ENCODE peak calls at places on chromosomes 7 and 10, in five cellular contexts. D is fibroblast of lung, U is left ventricle myocardium inferior, Z is heart right ventricle, S is breast epithelium. Y is an unnamed sample. For H3K36me3, the result is how much of the 10 kb centered on the place peaks cover.

GRCh38 chr7:135091717-135092116 is 56.2 kb upstream of the TMEM140 start:
- DNase-seq in Z (no peak), S (no peak), U (no peak), D (no peak), Y (no peak)

GRCh38 chr7:43785425-43785824 is 26.9 kb downstream of the BLVRA start:
- DNase-seq in U (no peak), Z (no peak), D (peak), S (no peak), Y (no peak)

GRCh38 chr7:28629216-28629848 is 217.0 kb downstream of the CREB5 start:
- DNase-seq in Z (peak), U (peak), S (no peak), D (peak), Y (no peak)

GRCh38 chr7:23106801-23107713 is 1.5 kb downstream of the KLHL7 start:
- DNase-seq in S (no peak), U (no peak), Z (no peak), D (no peak), Y (no peak)

GRCh38 chr7:30225863-30226361 is 58.5 kb upstream of the ZNRF2 start:
- DNase-seq in D (peak), U (peak), S (peak), Z (peak), Y (peak)

GRCh38 chr10:110514848-110515247 is 17.1 kb downstream of the DUSP5 start:
- DNase-seq in U (no peak), Z (no peak), S (no peak), D (no peak), Y (no peak)

GRCh38 chr7:155296788-155297516 is 726 bp upstream of the INSIG1 start:
- DNase-seq in D (peak), S (peak), Z (peak), U (peak), Y (peak)

GRCh38 chr7:80722596-80723141 is 84.2 kb downstream of the CD36 start:
- DNase-seq in S (peak), U (peak), Z (peak), D (peak), Y (peak)

GRCh38 chr7:115145512-115145911 is 223.6 kb downstream of the MDFIC start:
- DNase-seq in S (no peak), U (no peak), D (peak), Z (no peak), Y (no peak)

GRCh38 chr7:48074231-48074654 is 14.8 kb upstream of the UPP1 start:
- DNase-seq in Z (no peak), U (no peak), D (no peak), S (no peak), Y (no peak)

GRCh38 chr7:24827589-24827988 is 70.3 kb upstream of the GSDME start:
- DNase-seq in S (no peak), U (no peak), D (no peak), Z (no peak), Y (no peak)

GRCh38 chr7:158638001-158638400 is 50.4 kb upstream of the PTPRN2 start:
- DNase-seq in Z (no peak), D (no peak), S (no peak), U (no peak), Y (no peak)
- H3K36me3 ChIP-seq in Z (under half), D (under half), S (under half), U (under half), Y (under half)

GRCh38 chr10:73788864-73789658 is 3.7 kb downstream of the ZSWIM8 start:
- DNase-seq in S (no peak), D (no peak), Z (no peak), U (no peak), Y (no peak)
- H3K36me3 ChIP-seq in S (under half), D (under half), Z (half or more), U (half or more), Y (under half)

GRCh38 chr10:85147346-85148250 is 819.2 kb downstream of the CCSER2 start:
- DNase-seq in U (no peak), S (no peak), Z (no peak), D (no peak), Y (no peak)
- H3K36me3 ChIP-seq in U (under half), S (under half), Z (under half), D (under half), Y (under half)

DNA sequence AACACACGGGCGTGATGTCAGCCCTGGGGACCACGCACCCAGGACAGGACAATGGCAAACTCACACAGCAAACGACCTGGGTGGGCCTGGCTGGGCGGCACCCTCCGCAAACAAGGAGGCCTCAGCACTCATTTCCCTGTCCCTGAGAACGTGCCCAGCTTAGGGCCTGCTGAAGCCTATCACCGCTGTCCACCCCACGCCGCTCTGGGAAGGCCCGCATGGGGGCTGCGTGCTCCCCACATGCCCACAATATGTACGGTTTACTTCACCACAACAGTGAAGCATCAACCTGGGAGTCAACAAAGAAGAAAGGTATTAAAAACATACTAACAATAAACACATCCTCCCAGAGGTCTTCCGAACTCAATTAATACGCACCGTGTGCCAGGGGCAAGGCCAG is 12.2 kb downstream of the MAD1L1 start:
- DNase-seq in D (no peak), Z (no peak), U (no peak), S (no peak), Y (no peak)
- H3K36me3 ChIP-seq in D (under half), Z (under half), U (half or more), S (under half), Y (under half)

DNA sequence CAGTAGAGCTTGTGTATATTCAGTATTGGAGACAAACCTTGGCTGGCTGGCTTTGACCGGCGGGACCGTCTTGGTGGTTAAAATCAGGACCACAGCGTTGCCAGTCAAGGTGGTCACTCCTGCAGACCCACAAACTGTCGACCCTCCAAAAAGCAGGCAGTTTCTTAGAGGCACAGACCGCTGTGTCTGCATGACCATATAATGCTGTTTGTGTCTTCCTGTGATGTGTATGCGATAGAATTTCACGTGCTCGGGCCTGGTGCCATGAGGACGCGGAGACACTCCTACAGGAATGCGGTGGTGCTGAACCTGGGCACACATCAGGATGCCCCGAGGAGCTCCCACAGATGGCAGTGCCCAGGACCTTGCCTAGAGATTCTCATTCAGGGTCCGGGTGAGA is 34.8 kb downstream of the BNIP3 start:
- DNase-seq in D (no peak), U (no peak), S (peak), Z (no peak), Y (peak)
- H3K36me3 ChIP-seq in D (under half), U (half or more), S (under half), Z (half or more), Y (under half)

DNA sequence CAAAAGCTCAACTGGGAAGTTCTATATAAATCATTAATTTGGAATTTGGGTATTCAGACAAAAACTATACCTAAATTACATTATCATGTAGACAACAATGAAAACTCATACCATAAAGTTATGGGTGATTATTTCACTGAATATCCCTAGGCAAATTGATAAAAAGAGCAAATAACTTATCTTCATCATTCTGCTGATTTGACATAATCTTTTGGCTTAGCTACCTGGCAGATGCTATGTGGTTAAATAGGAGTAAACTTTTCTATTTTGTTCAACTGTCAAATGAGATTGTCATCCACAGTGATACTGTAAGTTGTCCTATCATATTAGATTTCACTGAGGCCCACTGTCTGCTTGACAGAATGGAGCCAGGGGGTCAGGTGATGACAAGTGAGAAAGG is 148.9 kb upstream of the FEZF1 start:
- DNase-seq in S (no peak), Z (no peak), U (no peak), D (no peak), Y (no peak)
- H3K36me3 ChIP-seq in S (under half), Z (under half), U (under half), D (under half), Y (under half)

GRCh38 chr10:80152820-80153219 is 20.3 kb downstream of the PLAC9 start:
- DNase-seq in D (no peak), Z (no peak), S (no peak), U (no peak), Y (no peak)
- H3K36me3 ChIP-seq in D (half or more), Z (half or more), S (under half), U (half or more), Y (under half)

DNA sequence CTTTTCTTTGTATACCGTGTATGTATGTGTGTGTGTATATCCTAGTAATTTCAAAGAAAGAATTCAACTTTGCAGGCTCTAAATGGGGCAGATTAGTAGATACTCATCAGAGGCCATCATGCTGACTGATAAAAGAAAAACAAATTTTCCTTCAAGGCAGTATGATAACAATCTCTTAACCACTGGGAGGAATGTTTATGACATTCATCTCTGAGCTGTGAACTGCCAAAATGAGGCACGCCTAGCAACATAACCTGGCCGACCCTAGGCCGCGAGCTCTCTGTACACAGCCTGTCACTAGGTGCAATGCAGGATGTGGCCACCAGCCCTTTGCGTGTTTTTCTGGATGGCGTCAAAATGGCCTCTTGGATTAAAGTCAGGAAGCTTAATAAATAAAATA is 343.7 kb upstream of the GALNT17 start:
- DNase-seq in Z (no peak), S (no peak), U (no peak), D (no peak), Y (no peak)
- H3K36me3 ChIP-seq in Z (under half), S (under half), U (half or more), D (under half), Y (under half)

DNA sequence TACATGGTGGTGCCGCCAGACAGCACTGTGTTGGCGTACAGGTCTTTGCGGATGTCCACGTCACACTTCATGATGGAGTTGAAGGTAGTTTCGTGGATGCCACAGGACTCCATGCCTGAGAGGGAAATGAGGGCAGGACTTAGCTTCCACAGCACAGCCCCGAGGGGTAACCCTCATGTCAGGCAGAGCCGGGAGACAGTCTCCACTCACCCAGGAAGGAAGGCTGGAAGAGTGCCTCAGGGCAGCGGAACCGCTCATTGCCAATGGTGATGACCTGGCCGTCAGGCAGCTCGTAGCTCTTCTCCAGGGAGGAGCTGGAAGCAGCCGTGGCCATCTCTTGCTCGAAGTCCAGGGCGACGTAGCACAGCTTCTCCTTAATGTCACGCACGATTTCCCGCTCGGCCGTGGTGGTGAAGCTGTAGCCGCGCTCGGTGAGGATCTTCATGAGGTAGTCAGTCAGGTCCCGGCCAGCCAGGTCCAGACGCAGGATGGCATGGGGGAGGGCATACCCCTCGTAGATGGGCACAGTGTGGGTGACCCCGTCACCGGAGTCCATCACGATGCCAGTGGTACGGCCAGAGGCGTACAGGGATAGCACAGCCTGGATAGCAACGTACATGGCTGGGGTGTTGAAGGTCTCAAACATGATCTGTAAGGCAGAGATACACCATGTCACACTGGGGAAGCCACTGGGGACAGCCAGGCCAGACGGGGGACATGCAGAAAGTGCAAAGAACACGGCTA is 104.6 kb upstream of the TNRC18 start:
- DNase-seq in Z (peak), U (peak), S (peak), D (peak), Y (peak)
- H3K36me3 ChIP-seq in Z (under half), U (half or more), S (under half), D (under half), Y (under half)

DNA sequence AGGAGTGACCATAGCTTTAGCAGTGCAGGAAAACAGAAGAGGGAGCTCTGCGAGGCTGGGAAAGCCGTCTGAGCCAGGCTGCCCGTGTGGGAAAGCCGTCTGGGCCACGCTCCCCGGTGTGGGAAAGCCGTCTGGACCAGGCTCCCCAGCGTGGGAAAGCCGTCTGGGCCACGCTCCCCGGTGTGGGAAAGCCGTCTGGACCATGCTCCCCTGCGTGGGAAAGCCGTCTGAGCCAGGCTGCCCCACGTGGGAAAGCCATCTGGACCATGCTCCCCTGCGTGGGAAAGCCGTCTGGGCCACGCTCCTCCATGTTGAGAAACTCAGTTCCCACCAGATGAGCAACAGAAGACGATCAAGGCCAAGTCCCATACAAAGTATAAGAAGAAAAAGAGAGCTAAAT is 101.8 kb downstream of the GALNT11 start:
- DNase-seq in U (no peak), S (no peak), D (no peak), Z (no peak), Y (no peak)
- H3K36me3 ChIP-seq in U (half or more), S (under half), D (under half), Z (under half), Y (under half)